ENCODE peak calls at places on chromosomes 4 and X, in four cellular contexts. K is GM12878, Y is K562, N is HepG2. V is an unnamed sample.

GRCh38 chr4:93573285-93573684 is 255.3 kb upstream of the ATOH1 start:
- DNase-seq in K (no peak), Y (no peak), N (no peak), V (no peak)

GRCh38 chr4:8573266-8573665 is 6.9 kb upstream of the GPR78 start:
- DNase-seq in K (no peak), Y (no peak), N (no peak), V (no peak)

GRCh38 chrX:44544036-44544435 is 1.4 kb upstream of the FUNDC1 start:
- DNase-seq in K (no peak), Y (no peak), N (no peak), V (no peak)

GRCh38 chrX:2242326-2242725 is 258.4 kb downstream of the DHRSX start:
- DNase-seq in K (no peak), Y (no peak), N (no peak), V (no peak)

GRCh38 chr4:124055896-124056295 is 656.6 kb downstream of the ANKRD50 start:
- DNase-seq in K (no peak), Y (no peak), N (no peak), V (no peak)

GRCh38 chrX:127577884-127578283 is 474.3 kb downstream of the ACTRT1 start:
- DNase-seq in K (no peak), Y (no peak), N (no peak), V (no peak)

GRCh38 chr4:113560579-113560978 is 201.0 kb downstream of the CAMK2D start:
- DNase-seq in K (no peak), Y (no peak), N (no peak), V (no peak)

GRCh38 chr4:94507708-94508107 is 56.0 kb downstream of the PDLIM5 start:
- DNase-seq in K (no peak), Y (peak; percentile 19), N (peak; percentile 23), V (peak; percentile 81)

GRCh38 chr4:170374770-170375169 is 285.0 kb upstream of the AADAT start:
- DNase-seq in K (no peak), Y (peak; percentile 10), N (peak; percentile 39), V (peak; percentile 33)

GRCh38 chr4:139214039-139214534 is 37.1 kb upstream of the ELF2 start:
- DNase-seq in K (peak; percentile 65), Y (peak; percentile 16), N (peak; percentile 69), V (no peak)

GRCh38 chrX:110722135-110722534 is 73.5 kb downstream of the CHRDL1 start:
- DNase-seq in K (no peak), Y (no peak), N (no peak), V (no peak)

GRCh38 chr4:130393246-130394041 is 1297.5 kb downstream of the C4orf33 start:
- DNase-seq in K (no peak), Y (no peak), N (peak; percentile 0), V (no peak)

GRCh38 chr4:120671538-120671937 is 251.0 kb downstream of the PRDM5 start:
- DNase-seq in K (no peak), Y (no peak), N (no peak), V (no peak)

GRCh38 chr4:81639248-81639647 is 167.5 kb upstream of the RASGEF1B start:
- DNase-seq in K (no peak), Y (no peak), N (no peak), V (no peak)

GRCh38 chr4:71498002-71498401 is 159.2 kb downstream of the SLC4A4 start:
- DNase-seq in K (no peak), Y (no peak), N (no peak), V (peak; percentile 1)

GRCh38 chr4:105496899-105497298 is 23.0 kb upstream of the PPA2 start:
- DNase-seq in K (no peak), Y (no peak), N (no peak), V (no peak)

GRCh38 chr4:150078996-150079581 is 844 bp downstream of the DCLK2 start:
- DNase-seq in K (no peak), Y (no peak), N (no peak), V (peak; percentile 69)

GRCh38 chr4:79574741-79575451 is 166.9 kb upstream of the GK2 start:
- DNase-seq in K (no peak), Y (no peak), N (no peak), V (no peak)

GRCh38 chr4:24121395-24122175 is 231.7 kb upstream of the PPARGC1A start:
- DNase-seq in K (no peak), Y (no peak), N (no peak), V (no peak)

DNA sequence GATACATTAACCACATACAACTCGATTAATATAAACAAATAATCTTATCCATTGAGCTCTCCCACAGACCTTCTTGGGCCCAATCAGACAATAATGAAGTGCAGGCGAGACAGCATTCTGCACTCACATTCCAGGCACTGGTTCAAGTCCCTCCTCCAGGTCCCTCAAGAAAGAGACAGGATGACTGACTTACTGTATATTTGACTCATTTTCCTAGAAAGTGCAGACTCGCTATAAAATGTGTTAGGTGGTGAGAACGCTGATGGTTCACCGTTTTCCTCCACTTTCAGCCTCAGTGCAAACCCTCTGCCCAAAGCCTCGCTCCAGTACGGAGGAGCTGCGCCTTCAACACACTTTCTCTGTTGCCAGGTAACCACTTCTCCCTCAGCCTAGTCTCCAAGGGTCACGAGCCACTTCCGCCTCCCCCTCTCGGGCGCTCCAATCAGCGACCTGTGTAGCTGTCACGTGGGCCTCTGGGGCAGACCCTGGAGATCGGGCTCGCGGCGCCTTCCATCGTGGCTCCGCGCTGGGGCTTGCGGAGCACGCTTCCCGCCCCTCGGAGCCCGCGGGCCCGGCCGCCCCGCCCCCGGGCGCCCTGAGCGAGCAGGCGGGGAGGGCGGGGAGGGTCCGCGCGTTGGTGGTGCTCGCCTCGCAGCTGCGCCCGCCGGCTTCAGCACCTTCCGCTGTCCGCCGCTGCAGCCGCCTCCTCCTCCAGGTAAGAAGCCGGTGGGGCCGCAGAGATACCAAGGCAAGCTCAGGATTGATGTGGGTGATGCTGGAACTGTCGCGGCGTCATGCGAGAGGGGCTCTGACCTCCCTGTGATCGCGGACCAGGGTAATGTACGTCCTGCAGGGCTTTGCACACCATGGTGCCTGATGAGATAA is at the start of gene WDR17:
- DNase-seq in K (peak; percentile 48), Y (peak; percentile 57), N (no peak), V (peak; percentile 95)
- TF ChIP-seq REST in K (peak; percentile 76), Y (peak; percentile 45), N (no peak), V (peak; percentile 81)

GRCh38 chr4:29372971-29373370 is 1347.2 kb upstream of the PCDH7 start:
- DNase-seq in K (no peak), Y (no peak), N (no peak), V (no peak)

DNA sequence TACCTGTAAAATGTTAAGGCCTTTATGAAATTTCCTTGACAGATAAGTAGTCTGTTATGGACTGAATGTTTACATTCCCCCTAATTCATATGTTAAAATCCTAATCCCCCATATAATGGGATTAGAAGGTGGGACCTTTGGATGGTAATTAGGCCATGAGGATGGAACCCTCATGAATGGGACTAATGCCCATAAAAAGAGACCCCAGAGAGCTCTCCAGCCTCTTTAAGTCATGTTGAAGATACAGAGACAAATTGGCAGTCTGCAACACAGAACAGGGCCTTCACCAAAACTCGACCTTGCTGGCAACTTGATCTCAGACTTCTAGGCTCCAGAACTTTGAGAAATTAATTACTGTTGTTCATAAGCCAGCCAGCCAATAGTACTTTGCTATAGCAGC is 1344.5 kb upstream of the PCDH7 start:
- DNase-seq in K (no peak), Y (no peak), N (no peak), V (no peak)
- TF ChIP-seq MYC in K (no peak), Y (no peak), N (no peak), V (no peak)

GRCh38 chrX:115534383-115534782 is 26.6 kb upstream of the PLS3 start:
- DNase-seq in K (no peak), Y (no peak), N (no peak), V (no peak)
- TF ChIP-seq REST in K (no peak), Y (no peak), N (no peak), V (no peak)

GRCh38 chr4:144754562-144755410 is 108.8 kb downstream of the HHIP start:
- DNase-seq in K (no peak), Y (no peak), N (no peak), V (peak; percentile 12)
- TF ChIP-seq MYC in K (no peak), Y (no peak), N (no peak), V (no peak)

DNA sequence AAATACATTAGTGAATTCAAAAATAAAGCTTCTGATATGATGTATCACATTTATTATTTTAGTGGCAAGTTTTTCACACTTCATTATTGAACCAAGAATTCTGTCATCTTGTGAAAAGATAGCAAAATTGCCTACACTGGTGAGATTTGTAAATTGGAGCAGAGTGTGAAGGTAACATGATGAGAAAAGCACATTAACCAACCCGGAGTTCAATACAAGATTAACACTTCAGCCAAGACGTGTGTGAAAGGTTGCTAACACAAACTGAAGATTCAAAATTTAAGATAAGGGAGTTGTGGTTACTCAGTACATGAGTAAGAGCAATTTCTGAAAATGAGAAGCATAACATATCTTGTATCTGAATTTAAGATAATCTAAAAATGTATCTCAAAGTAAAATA is 346.7 kb downstream of the PDHA2 start:
- DNase-seq in K (no peak), Y (no peak), N (no peak), V (no peak)
- TF ChIP-seq REST in K (no peak), Y (no peak), N (no peak), V (no peak)

V was measured in A549.